ENCODE peak calls at places on chromosome 6, in eight cellular contexts. J is HFFc6, V is WTC11, Q is upper lobe of right lung, W is transverse colon, Y is mesothelial cell of epicardium, O is Calu3, N is BE2C. G is an unnamed sample.

GRCh38 chr6:170372380-170373325 is 66.1 kb downstream of the FAM120B start:
- DNase-seq in J (no peak), V (no peak), Q (no peak), W (no peak), Y (no peak), O (no peak), N (no peak), G (no peak)

GRCh38 chr6:162184465-162184864 is 543.1 kb downstream of the PRKN start:
- DNase-seq in J (no peak), V (no peak), Q (no peak), W (no peak), Y (no peak), O (no peak), N (no peak), G (no peak)

GRCh38 chr6:116536216-116536621 is 9.3 kb downstream of the TRAPPC3L start:
- DNase-seq in J (peak; percentile 62), V (no peak), Q (no peak), W (no peak), Y (no peak), O (peak; percentile 28), N (peak; percentile 31), G (no peak)

GRCh38 chr6:157524735-157525134 is 143.7 kb downstream of the ZDHHC14 start:
- DNase-seq in J (no peak), V (no peak), Q (no peak), W (no peak), Y (no peak), O (no peak), N (no peak), G (no peak)

GRCh38 chr6:290111-290932 is 2.0 kb upstream of the DUSP22 start:
- DNase-seq in J (no peak), V (no peak), Q (no peak), W (no peak), Y (no peak), O (no peak), N (no peak), G (no peak)

GRCh38 chr6:19771753-19772336 is 65.3 kb upstream of the ID4 start:
- DNase-seq in J (peak; percentile 42), V (no peak), Q (no peak), W (no peak), Y (no peak), O (no peak), N (no peak), G (no peak)

GRCh38 chr6:17986656-17987575 is 519 bp downstream of the KIF13A start:
- DNase-seq in J (peak; percentile 28), V (peak; percentile 54), Q (peak; percentile 85), W (peak; percentile 63), Y (peak; percentile 66), O (peak; percentile 35), N (peak; percentile 28), G (no peak)

GRCh38 chr6:33714385-33715040 is 3.0 kb upstream of the UQCC2 start:
- DNase-seq in J (no peak), V (no peak), Q (peak; percentile 18), W (no peak), Y (no peak), O (no peak), N (no peak), G (no peak)

GRCh38 chr6:84074988-84075781 is 41.6 kb downstream of the MRAP2 start:
- DNase-seq in J (no peak), V (peak; percentile 36), Q (no peak), W (no peak), Y (peak; percentile 62), O (no peak), N (peak; percentile 16), G (no peak)

GRCh38 chr6:26576929-26577719 is 19.6 kb upstream of the ABT1 start:
- DNase-seq in J (peak; percentile 86), V (peak; percentile 83), Q (peak; percentile 76), W (no peak), Y (no peak), O (peak; percentile 73), N (peak; percentile 77), G (no peak)

GRCh38 chr6:144662812-144663211 is 377.7 kb downstream of the UTRN start:
- DNase-seq in J (no peak), V (no peak), Q (no peak), W (no peak), Y (no peak), O (no peak), N (no peak), G (no peak)

GRCh38 chr6:18432619-18433018 is 45.5 kb downstream of the RNF144B start:
- DNase-seq in J (no peak), V (no peak), Q (no peak), W (no peak), Y (no peak), O (no peak), N (no peak), G (no peak)

GRCh38 chr6:40997256-40997957 is 41.6 kb downstream of the UNC5CL start:
- DNase-seq in J (peak; percentile 75), V (peak; percentile 70), Q (no peak), W (peak; percentile 31), Y (no peak), O (peak; percentile 68), N (no peak), G (no peak)

GRCh38 chr6:42197574-42198362 is 3.0 kb upstream of the GUCA1B start:
- DNase-seq in J (peak; percentile 72), V (no peak), Q (no peak), W (no peak), Y (no peak), O (no peak), N (no peak), G (peak; percentile 27)

GRCh38 chr6:37168163-37168758 is 1.7 kb upstream of the PIM1 start:
- DNase-seq in J (no peak), V (no peak), Q (no peak), W (no peak), Y (no peak), O (no peak), N (no peak), G (no peak)

GRCh38 chr6:73418081-73418741 is 23.6 kb downstream of the DDX43 start:
- DNase-seq in J (no peak), V (no peak), Q (no peak), W (no peak), Y (no peak), O (no peak), N (no peak), G (no peak)

GRCh38 chr6:157614026-157614484 is 209.0 kb upstream of the SNX9 start:
- DNase-seq in J (no peak), V (no peak), Q (no peak), W (peak; percentile 35), Y (no peak), O (peak; percentile 17), N (no peak), G (no peak)

GRCh38 chr6:27026361-27026760 is 221.1 kb upstream of the PRSS16 start:
- DNase-seq in J (no peak), V (no peak), Q (no peak), W (no peak), Y (no peak), O (no peak), N (no peak), G (no peak)

DNA sequence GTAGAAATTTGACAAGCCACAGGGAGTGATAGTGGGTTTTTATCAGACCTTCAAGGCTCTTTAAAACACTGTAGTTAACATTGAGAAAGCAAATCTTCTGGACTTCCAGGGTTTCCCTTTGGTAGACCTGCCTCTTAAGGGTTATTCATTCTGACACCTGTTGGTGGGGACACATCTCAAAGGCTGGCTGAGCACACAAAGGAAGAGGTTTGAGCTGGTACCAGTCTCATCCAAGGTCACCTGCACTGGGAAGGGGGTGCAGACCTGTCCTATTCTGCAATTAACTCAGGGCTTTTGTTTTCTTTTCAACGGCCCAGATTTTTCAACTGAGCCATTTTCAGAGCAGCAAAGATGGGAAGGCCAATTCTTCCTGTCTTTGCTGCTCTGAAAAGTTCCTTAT is 45.6 kb downstream of the EDN1 start:
- DNase-seq in J (no peak), V (no peak), Q (no peak), W (no peak), Y (no peak), O (no peak), N (no peak), G (no peak)
- TF ChIP-seq CTCF in J (no peak), V (no peak), Q (no peak), W (no peak), Y (no peak), O (no peak), N (no peak), G (no peak)

DNA sequence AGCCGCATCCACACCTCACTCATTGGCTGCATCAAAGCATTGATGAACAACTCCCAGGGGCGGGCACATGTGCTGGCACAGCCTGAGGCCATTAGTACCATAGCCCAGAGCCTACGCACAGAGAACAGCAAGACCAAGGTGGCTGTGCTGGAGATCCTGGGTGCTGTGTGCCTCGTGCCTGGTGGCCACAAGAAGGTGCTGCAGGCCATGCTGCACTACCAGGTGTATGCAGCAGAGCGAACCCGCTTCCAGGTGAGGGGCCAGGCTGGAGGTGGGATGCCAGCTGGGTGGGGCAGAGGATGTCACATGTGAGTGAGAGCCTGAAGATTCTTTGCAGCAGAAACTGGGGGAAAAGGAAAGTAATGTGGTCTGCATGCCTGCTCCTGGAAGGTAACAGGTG is 66.7 kb downstream of the MOCS1 start:
- DNase-seq in J (no peak), V (peak; percentile 52), Q (no peak), W (no peak), Y (no peak), O (peak; percentile 8), N (no peak), G (no peak)
- TF ChIP-seq CTCF in J (no peak), V (peak; percentile 18), Q (no peak), W (peak; percentile 19), Y (no peak), O (no peak), N (no peak), G (no peak)

DNA sequence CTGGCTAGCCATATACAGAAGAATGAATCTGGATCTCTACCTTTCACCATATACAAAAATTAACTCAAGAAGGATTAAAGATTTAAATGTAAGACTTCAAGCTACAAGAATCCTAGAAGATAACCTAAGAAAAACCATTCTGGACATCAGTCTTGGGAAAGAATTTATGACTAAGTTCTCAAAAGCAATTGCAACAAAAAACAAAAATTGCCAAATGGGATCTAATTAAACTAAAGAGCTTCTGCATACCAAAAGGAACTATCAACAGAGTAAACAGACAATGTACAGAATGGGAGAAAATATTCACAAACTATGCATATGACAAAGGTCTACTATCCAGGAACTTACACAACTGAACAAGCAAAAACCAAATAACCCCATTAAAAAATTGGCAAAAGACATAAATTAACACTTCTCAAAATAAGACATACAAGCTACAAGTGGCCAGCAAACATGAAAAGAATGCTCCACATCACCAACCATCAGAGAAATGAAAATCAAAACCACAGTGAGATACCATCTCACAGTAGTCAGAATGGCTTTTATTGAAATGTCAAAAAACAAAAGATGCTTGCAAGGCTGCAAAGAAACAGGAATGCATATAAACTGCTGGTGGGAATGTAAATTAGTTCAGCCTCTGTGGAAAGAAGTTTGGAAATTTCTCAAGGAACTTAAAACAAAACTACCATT is 66.8 kb upstream of the RSPO3 start:
- DNase-seq in J (peak; percentile 87), V (no peak), Q (no peak), W (no peak), Y (no peak), O (no peak), N (no peak), G (no peak)
- TF ChIP-seq CTCF in J (no peak), V (no peak), Q (no peak), W (no peak), Y (no peak), O (no peak), N (no peak), G (no peak)

DNA sequence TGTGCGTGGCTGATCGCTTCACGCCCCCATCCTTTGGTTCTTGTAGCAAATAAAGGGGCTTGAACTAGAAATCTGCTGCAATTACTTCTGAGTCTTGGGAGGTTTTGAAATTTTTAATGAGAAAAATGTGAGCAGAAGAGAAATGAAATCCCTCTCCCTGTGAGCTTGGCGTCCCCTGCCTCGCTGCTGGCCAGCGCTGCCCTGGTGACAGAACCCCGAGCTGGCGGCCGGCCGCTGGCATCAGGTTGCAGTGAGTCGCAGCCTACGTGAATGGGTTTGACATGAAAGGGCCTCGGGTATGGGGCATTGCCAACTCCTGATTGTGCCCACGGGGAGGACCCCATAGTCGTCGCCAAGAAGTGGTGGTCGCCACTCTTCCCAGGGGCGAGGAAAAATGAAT is 380.4 kb downstream of the THBS2 start:
- DNase-seq in J (no peak), V (no peak), Q (no peak), W (no peak), Y (no peak), O (no peak), N (no peak), G (no peak)
- TF ChIP-seq CTCF in J (no peak), V (no peak), Q (no peak), W (no peak), Y (no peak), O (no peak), N (no peak), G (no peak)